ENCODE peak calls at places on chromosomes 16 and 17, in nine cellular contexts. One of them, this sample, is unnamed.

GRCh38 chr16:69285240-69285639 is 25.9 kb upstream of the VPS4A start:
- DNase-seq in SJSA1: no peak
- DNase-seq in GM23248: no peak
- DNase-seq in heart right ventricle: no peak
- DNase-seq in SK-N-MC: no peak
- DNase-seq in mesendoderm: no peak
- DNase-seq in uterus: no peak
- DNase-seq in kidney: no peak
- DNase-seq in prostate gland: no peak
- DNase-seq in this sample: no peak

GRCh38 chr17:61325382-61326073 is 74.1 kb upstream of the TBX2 start:
- DNase-seq in SJSA1: peak
- DNase-seq in GM23248: peak
- DNase-seq in heart right ventricle: no peak
- DNase-seq in SK-N-MC: no peak
- DNase-seq in mesendoderm: no peak
- DNase-seq in uterus: no peak
- DNase-seq in kidney: no peak
- DNase-seq in prostate gland: no peak
- DNase-seq in this sample: no peak

GRCh38 chr17:27526603-27527002 is 70.4 kb downstream of the KSR1 start:
- DNase-seq in SJSA1: no peak
- DNase-seq in GM23248: peak
- DNase-seq in heart right ventricle: no peak
- DNase-seq in SK-N-MC: no peak
- DNase-seq in mesendoderm: peak
- DNase-seq in uterus: no peak
- DNase-seq in kidney: no peak
- DNase-seq in prostate gland: peak
- DNase-seq in this sample: no peak

GRCh38 chr16:75287708-75288107 is 36.3 kb upstream of the BCAR1 start:
- DNase-seq in SJSA1: no peak
- DNase-seq in GM23248: no peak
- DNase-seq in heart right ventricle: no peak
- DNase-seq in SK-N-MC: no peak
- DNase-seq in mesendoderm: no peak
- DNase-seq in uterus: no peak
- DNase-seq in kidney: no peak
- DNase-seq in prostate gland: no peak
- DNase-seq in this sample: no peak

GRCh38 chr16:20611975-20612471 is 35.9 kb upstream of the ACSM2B start:
- DNase-seq in SJSA1: no peak
- DNase-seq in GM23248: no peak
- DNase-seq in heart right ventricle: peak
- DNase-seq in SK-N-MC: no peak
- DNase-seq in mesendoderm: no peak
- DNase-seq in uterus: peak
- DNase-seq in kidney: no peak
- DNase-seq in prostate gland: no peak
- DNase-seq in this sample: no peak

GRCh38 chr16:10961231-10961630 is 16.9 kb downstream of the CLEC16A start:
- DNase-seq in SJSA1: peak
- DNase-seq in GM23248: peak
- DNase-seq in heart right ventricle: no peak
- DNase-seq in SK-N-MC: no peak
- DNase-seq in mesendoderm: peak
- DNase-seq in uterus: no peak
- DNase-seq in kidney: no peak
- DNase-seq in prostate gland: no peak
- DNase-seq in this sample: no peak

GRCh38 chr16:52634528-52634927 is 87.6 kb upstream of the TOX3 start:
- DNase-seq in SJSA1: no peak
- DNase-seq in GM23248: no peak
- DNase-seq in heart right ventricle: no peak
- DNase-seq in SK-N-MC: no peak
- DNase-seq in mesendoderm: no peak
- DNase-seq in uterus: no peak
- DNase-seq in kidney: no peak
- DNase-seq in prostate gland: no peak
- DNase-seq in this sample: no peak

GRCh38 chr17:58734811-58735210 is 20.8 kb upstream of the PPM1E start:
- DNase-seq in SJSA1: no peak
- DNase-seq in GM23248: no peak
- DNase-seq in heart right ventricle: no peak
- DNase-seq in SK-N-MC: no peak
- DNase-seq in mesendoderm: no peak
- DNase-seq in uterus: no peak
- DNase-seq in kidney: no peak
- DNase-seq in prostate gland: no peak
- DNase-seq in this sample: no peak

GRCh38 chr17:27533874-27534815 is 77.9 kb downstream of the KSR1 start:
- DNase-seq in SJSA1: peak
- DNase-seq in GM23248: peak
- DNase-seq in heart right ventricle: no peak
- DNase-seq in SK-N-MC: no peak
- DNase-seq in mesendoderm: peak
- DNase-seq in uterus: no peak
- DNase-seq in kidney: no peak
- DNase-seq in prostate gland: no peak
- DNase-seq in this sample: no peak

GRCh38 chr16:17459903-17460521 is 10.7 kb downstream of the XYLT1 start:
- DNase-seq in SJSA1: no peak
- DNase-seq in GM23248: no peak
- DNase-seq in heart right ventricle: no peak
- DNase-seq in SK-N-MC: no peak
- DNase-seq in mesendoderm: no peak
- DNase-seq in uterus: peak
- DNase-seq in kidney: no peak
- DNase-seq in prostate gland: no peak
- DNase-seq in this sample: no peak

GRCh38 chr17:16504974-16505373 is 13.0 kb upstream of the LRRC75A start:
- DNase-seq in SJSA1: no peak
- DNase-seq in GM23248: no peak
- DNase-seq in heart right ventricle: no peak
- DNase-seq in SK-N-MC: no peak
- DNase-seq in mesendoderm: no peak
- DNase-seq in uterus: no peak
- DNase-seq in kidney: no peak
- DNase-seq in prostate gland: no peak
- DNase-seq in this sample: no peak

GRCh38 chr16:9053006-9053601 is 38.3 kb upstream of the HAPSTR1 start:
- DNase-seq in SJSA1: peak
- DNase-seq in GM23248: peak
- DNase-seq in heart right ventricle: peak
- DNase-seq in SK-N-MC: no peak
- DNase-seq in mesendoderm: peak
- DNase-seq in uterus: peak
- DNase-seq in kidney: no peak
- DNase-seq in prostate gland: no peak
- DNase-seq in this sample: peak

GRCh38 chr16:9048302-9048700 is 43.1 kb upstream of the HAPSTR1 start:
- DNase-seq in SJSA1: peak
- DNase-seq in GM23248: peak
- DNase-seq in heart right ventricle: no peak
- DNase-seq in SK-N-MC: no peak
- DNase-seq in mesendoderm: no peak
- DNase-seq in uterus: no peak
- DNase-seq in kidney: no peak
- DNase-seq in prostate gland: no peak
- DNase-seq in this sample: no peak

GRCh38 chr16:9049241-9049640 is 42.2 kb upstream of the HAPSTR1 start:
- DNase-seq in SJSA1: peak
- DNase-seq in GM23248: peak
- DNase-seq in heart right ventricle: no peak
- DNase-seq in SK-N-MC: no peak
- DNase-seq in mesendoderm: no peak
- DNase-seq in uterus: no peak
- DNase-seq in kidney: no peak
- DNase-seq in prostate gland: no peak
- DNase-seq in this sample: no peak

GRCh38 chr16:9047689-9048301 is 43.6 kb upstream of the HAPSTR1 start:
- DNase-seq in SJSA1: peak
- DNase-seq in GM23248: peak
- DNase-seq in heart right ventricle: peak
- DNase-seq in SK-N-MC: peak
- DNase-seq in mesendoderm: peak
- DNase-seq in uterus: peak
- DNase-seq in kidney: peak
- DNase-seq in prostate gland: peak
- DNase-seq in this sample: peak

DNA sequence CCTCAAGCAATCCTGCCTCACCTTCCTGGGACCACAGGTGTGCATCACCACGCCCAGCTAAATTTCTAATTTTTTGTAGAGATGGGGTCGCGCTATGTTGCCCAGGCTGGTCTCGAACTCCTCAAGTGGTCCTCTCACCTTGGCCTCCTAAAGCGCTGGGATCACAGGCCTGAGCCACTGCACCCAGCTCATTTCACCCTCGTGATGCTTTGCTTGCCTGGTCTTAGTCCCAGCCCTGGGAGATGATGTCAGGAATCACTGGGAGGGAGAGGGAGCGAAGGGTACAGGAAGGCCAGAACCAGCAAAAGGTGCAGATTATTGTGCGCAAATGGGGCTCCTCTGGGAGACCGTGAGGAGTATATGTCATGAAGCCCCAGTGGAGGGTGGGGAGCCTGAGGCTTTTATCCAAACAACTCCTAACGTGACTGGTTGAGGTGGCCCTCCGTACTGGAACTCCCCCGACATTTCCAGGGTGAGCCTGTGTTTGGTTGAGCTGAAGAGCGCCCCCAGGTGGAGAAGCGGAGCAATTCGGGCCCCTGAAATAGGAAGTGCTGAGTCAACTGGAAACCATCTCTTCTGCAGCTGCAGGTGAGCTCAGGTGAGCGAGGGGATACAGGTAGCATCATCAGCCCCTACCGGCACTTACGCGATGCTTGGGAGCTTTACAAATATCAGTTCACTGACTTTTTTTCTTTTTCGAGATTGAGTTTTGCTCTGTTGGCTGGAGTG is 41.2 kb upstream of the HAPSTR1 start:
- DNase-seq in SJSA1: no peak
- DNase-seq in GM23248: peak
- DNase-seq in heart right ventricle: no peak
- DNase-seq in SK-N-MC: no peak
- DNase-seq in mesendoderm: peak
- DNase-seq in uterus: no peak
- DNase-seq in kidney: no peak
- DNase-seq in prostate gland: no peak
- DNase-seq in this sample: no peak
- H3K27ac ChIP-seq in SJSA1: peak
- H3K27ac ChIP-seq in GM23248: no peak
- H3K27ac ChIP-seq in heart right ventricle: no peak
- H3K27ac ChIP-seq in SK-N-MC: no peak
- H3K27ac ChIP-seq in mesendoderm: no peak
- H3K27ac ChIP-seq in uterus: no peak
- H3K27ac ChIP-seq in kidney: no peak
- H3K27ac ChIP-seq in prostate gland: no peak
- H3K27ac ChIP-seq in this sample: no peak

GRCh38 chr17:65050438-65050837 is 6.1 kb downstream of the GNA13 start:
- DNase-seq in SJSA1: peak
- DNase-seq in GM23248: no peak
- DNase-seq in heart right ventricle: no peak
- DNase-seq in SK-N-MC: no peak
- DNase-seq in mesendoderm: no peak
- DNase-seq in uterus: no peak
- DNase-seq in kidney: no peak
- DNase-seq in prostate gland: no peak
- DNase-seq in this sample: no peak
- H3K4me3 ChIP-seq in SJSA1: no peak
- H3K4me3 ChIP-seq in GM23248: no peak
- H3K4me3 ChIP-seq in heart right ventricle: no peak
- H3K4me3 ChIP-seq in SK-N-MC: no peak
- H3K4me3 ChIP-seq in mesendoderm: no peak
- H3K4me3 ChIP-seq in uterus: no peak
- H3K4me3 ChIP-seq in kidney: no peak
- H3K4me3 ChIP-seq in prostate gland: no peak
- H3K4me3 ChIP-seq in this sample: no peak

DNA sequence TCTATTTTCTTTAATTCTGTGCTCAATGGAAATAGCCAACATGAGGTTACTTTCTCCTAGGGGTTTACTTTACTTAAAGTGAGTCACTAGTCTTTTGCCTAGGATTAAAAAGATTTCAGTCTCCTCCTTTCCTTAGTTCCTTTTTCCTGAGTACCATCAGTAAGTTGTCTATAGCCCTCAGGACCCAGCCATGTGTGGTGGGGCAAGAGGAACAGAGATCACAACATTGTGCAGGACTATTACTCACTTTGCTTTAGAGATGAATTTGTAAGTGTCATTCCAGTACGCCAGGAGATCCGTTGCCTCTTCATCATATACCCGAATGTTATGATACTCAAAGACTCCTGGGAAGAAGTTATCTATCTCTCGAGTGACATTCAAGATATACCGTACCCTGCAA is 27.7 kb upstream of the CORO6 start:
- DNase-seq in SJSA1: no peak
- DNase-seq in GM23248: no peak
- DNase-seq in heart right ventricle: no peak
- DNase-seq in SK-N-MC: no peak
- DNase-seq in mesendoderm: no peak
- DNase-seq in uterus: no peak
- DNase-seq in kidney: no peak
- DNase-seq in prostate gland: no peak
- DNase-seq in this sample: no peak
- H3K27ac ChIP-seq in SJSA1: no peak
- H3K27ac ChIP-seq in GM23248: no peak
- H3K27ac ChIP-seq in heart right ventricle: no peak
- H3K27ac ChIP-seq in SK-N-MC: no peak
- H3K27ac ChIP-seq in mesendoderm: no peak
- H3K27ac ChIP-seq in uterus: no peak
- H3K27ac ChIP-seq in kidney: no peak
- H3K27ac ChIP-seq in prostate gland: no peak
- H3K27ac ChIP-seq in this sample: no peak

DNA sequence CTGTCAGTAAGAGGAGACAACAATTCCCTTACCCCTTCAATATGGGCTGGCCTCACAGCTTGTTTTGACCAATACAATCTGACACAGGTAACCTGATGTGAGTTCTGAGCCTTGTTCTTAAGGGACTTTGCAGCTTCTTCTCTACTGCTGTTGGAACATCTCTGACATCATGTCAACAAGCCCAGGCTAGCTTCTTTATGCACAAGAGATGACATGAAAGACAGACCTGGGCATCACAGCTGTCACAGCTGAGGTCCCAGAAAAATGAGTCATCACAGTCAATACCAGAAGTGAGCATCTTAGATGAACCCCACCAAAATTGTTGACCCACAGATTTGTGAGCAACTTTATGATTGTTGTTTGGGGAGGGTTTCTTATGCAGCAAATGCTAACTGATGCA is 431.7 kb upstream of the PSMD7 start:
- DNase-seq in SJSA1: no peak
- DNase-seq in GM23248: no peak
- DNase-seq in heart right ventricle: no peak
- DNase-seq in SK-N-MC: no peak
- DNase-seq in mesendoderm: no peak
- DNase-seq in uterus: no peak
- DNase-seq in kidney: no peak
- DNase-seq in prostate gland: no peak
- DNase-seq in this sample: no peak
- H3K4me3 ChIP-seq in SJSA1: no peak
- H3K4me3 ChIP-seq in GM23248: no peak
- H3K4me3 ChIP-seq in heart right ventricle: no peak
- H3K4me3 ChIP-seq in SK-N-MC: no peak
- H3K4me3 ChIP-seq in mesendoderm: no peak
- H3K4me3 ChIP-seq in uterus: no peak
- H3K4me3 ChIP-seq in kidney: no peak
- H3K4me3 ChIP-seq in prostate gland: no peak
- H3K4me3 ChIP-seq in this sample: no peak

GRCh38 chr16:53933407-53933806 is 229.5 kb downstream of the FTO start:
- DNase-seq in SJSA1: no peak
- DNase-seq in GM23248: no peak
- DNase-seq in heart right ventricle: no peak
- DNase-seq in SK-N-MC: no peak
- DNase-seq in mesendoderm: no peak
- DNase-seq in uterus: no peak
- DNase-seq in kidney: no peak
- DNase-seq in prostate gland: no peak
- DNase-seq in this sample: no peak
- H3K27ac ChIP-seq in SJSA1: no peak
- H3K27ac ChIP-seq in GM23248: no peak
- H3K27ac ChIP-seq in heart right ventricle: no peak
- H3K27ac ChIP-seq in SK-N-MC: no peak
- H3K27ac ChIP-seq in mesendoderm: no peak
- H3K27ac ChIP-seq in uterus: no peak
- H3K27ac ChIP-seq in kidney: no peak
- H3K27ac ChIP-seq in prostate gland: no peak
- H3K27ac ChIP-seq in this sample: no peak